ENCODE peak calls at places on chromosomes 11 and 22, in six cellular contexts. B, E, K, N, O and T are unnamed samples.

GRCh38 chr11:35617687-35618496 is at the start of gene FJX1:
- DNase-seq in N (peak), E (peak), K (no peak), B (peak), O (peak), T (peak)

GRCh38 chr11:830295-831131 is 2.2 kb upstream of the CD151 start:
- DNase-seq in N (peak), K (no peak), E (peak), B (no peak), O (peak), T (no peak)

GRCh38 chr11:7548659-7549283 is 35.0 kb downstream of the PPFIBP2 start:
- DNase-seq in E (no peak), B (no peak), K (no peak), O (no peak), N (no peak), T (no peak)

GRCh38 chr11:19742595-19743292 is 30.1 kb downstream of the NAV2 start:
- DNase-seq in N (peak), K (peak), B (peak), O (peak), E (peak), T (peak)

GRCh38 chr11:126833020-126833419 is 167.6 kb downstream of the KIRREL3 start:
- DNase-seq in O (no peak), N (no peak), K (no peak), B (no peak), E (no peak), T (no peak)

GRCh38 chr11:13644997-13645667 is 23.3 kb upstream of the FAR1 start:
- DNase-seq in K (no peak), E (no peak), O (no peak), B (no peak), N (no peak), T (no peak)

GRCh38 chr11:11263238-11264030 is 89.6 kb downstream of the CSNK2A3 start:
- DNase-seq in B (no peak), N (no peak), K (no peak), E (no peak), O (no peak), T (no peak)

GRCh38 chr22:37566903-37567798 is 6.9 kb downstream of the CDC42EP1 start:
- DNase-seq in O (peak), B (no peak), N (peak), K (peak), E (peak), T (no peak)

GRCh38 chr22:42976131-42976530 is 38.8 kb downstream of the PACSIN2 start:
- DNase-seq in E (no peak), B (no peak), O (no peak), K (no peak), N (no peak), T (no peak)

GRCh38 chr11:117820071-117820470 is 4.5 kb downstream of the FXYD2 start:
- DNase-seq in E (no peak), K (no peak), O (no peak), N (no peak), B (no peak), T (no peak)

GRCh38 chr11:110513521-110514450 is 84.0 kb downstream of the FDX1 start:
- DNase-seq in E (no peak), K (no peak), B (no peak), O (no peak), N (no peak), T (no peak)

GRCh38 chr22:40010752-40011145 is 16.0 kb downstream of the FAM83F start:
- DNase-seq in E (no peak), O (no peak), N (no peak), K (no peak), B (no peak), T (no peak)

GRCh38 chr11:103170865-103171264 is 61.6 kb downstream of the DYNC2H1 start:
- DNase-seq in B (peak), N (no peak), O (no peak), K (no peak), E (no peak), T (no peak)

GRCh38 chr22:22619765-22620414 is 24.5 kb upstream of the GGTLC2 start:
- DNase-seq in B (no peak), N (no peak), O (no peak), K (no peak), E (no peak), T (no peak)

GRCh38 chr22:45642966-45643365 is 28.7 kb upstream of the ATXN10 start:
- DNase-seq in N (no peak), E (no peak), O (no peak), K (no peak), B (no peak), T (no peak)

GRCh38 chr11:116856423-116856822 is 19.0 kb upstream of the APOA1 start:
- DNase-seq in O (no peak), E (no peak), B (no peak), K (no peak), N (no peak), T (no peak)

GRCh38 chr22:48651036-48651890 is 1176.4 kb downstream of the BRD1 start:
- DNase-seq in K (no peak), O (no peak), N (no peak), E (no peak), B (no peak), T (no peak)

GRCh38 chr11:61082161-61082870 is 20.0 kb upstream of the CD5 start:
- DNase-seq in N (no peak), K (no peak), E (no peak), B (no peak), O (no peak), T (no peak)

GRCh38 chr11:124874571-124875255 is 9.5 kb downstream of the ROBO3 start:
- DNase-seq in B (no peak), O (no peak), E (no peak), N (no peak), K (no peak), T (no peak)

GRCh38 chr22:43837666-43838065 is 24.6 kb downstream of the SULT4A1 start:
- DNase-seq in N (no peak), B (no peak), E (no peak), K (no peak), O (no peak), T (no peak)

GRCh38 chr11:83303358-83303757 is 17.2 kb upstream of the CCDC90B start:
- DNase-seq in N (no peak), B (no peak), E (no peak), O (no peak), K (no peak), T (no peak)

GRCh38 chr22:48426466-48427380 is 1401.0 kb downstream of the BRD1 start:
- DNase-seq in B (no peak), K (no peak), O (no peak), E (no peak), N (no peak), T (no peak)

GRCh38 chr11:15318814-15319213 is 204.1 kb downstream of the INSC start:
- DNase-seq in B (no peak), E (no peak), N (no peak), K (no peak), O (no peak), T (no peak)

GRCh38 chr11:94885133-94885532 is 88.2 kb downstream of the CWC15 start:
- DNase-seq in B (no peak), O (no peak), E (no peak), K (no peak), N (peak), T (no peak)

GRCh38 chr11:46120711-46121327 is 435 bp downstream of the PHF21A start:
- DNase-seq in N (peak), K (no peak), O (peak), B (peak), E (peak), T (peak)

GRCh38 chr11:109853156-109853776 is 239.9 kb upstream of the ZC3H12C start:
- DNase-seq in E (no peak), K (no peak), N (no peak), B (peak), O (no peak), T (no peak)

GRCh38 chr11:117171007-117171647 is 7.4 kb upstream of the SIDT2 start:
- DNase-seq in E (no peak), B (no peak), O (no peak), K (no peak), N (no peak), T (no peak)

GRCh38 chr11:1652026-1652425 is 22.5 kb downstream of the KRTAP5-5 start:
- DNase-seq in N (no peak), O (no peak), E (no peak), K (no peak), B (no peak), T (peak)

GRCh38 chr11:78158987-78159662 is 19.7 kb upstream of the ALG8 start:
- DNase-seq in E (no peak), K (no peak), O (no peak), B (no peak), N (no peak), T (no peak)

GRCh38 chr11:10076458-10077141 is 217.4 kb downstream of the SBF2 start:
- DNase-seq in K (no peak), E (peak), N (no peak), O (no peak), B (no peak), T (no peak)

GRCh38 chr22:22210375-22210774 is 34.2 kb upstream of the VPREB1 start:
- DNase-seq in E (no peak), N (no peak), B (peak), O (no peak), K (no peak), T (no peak)

DNA sequence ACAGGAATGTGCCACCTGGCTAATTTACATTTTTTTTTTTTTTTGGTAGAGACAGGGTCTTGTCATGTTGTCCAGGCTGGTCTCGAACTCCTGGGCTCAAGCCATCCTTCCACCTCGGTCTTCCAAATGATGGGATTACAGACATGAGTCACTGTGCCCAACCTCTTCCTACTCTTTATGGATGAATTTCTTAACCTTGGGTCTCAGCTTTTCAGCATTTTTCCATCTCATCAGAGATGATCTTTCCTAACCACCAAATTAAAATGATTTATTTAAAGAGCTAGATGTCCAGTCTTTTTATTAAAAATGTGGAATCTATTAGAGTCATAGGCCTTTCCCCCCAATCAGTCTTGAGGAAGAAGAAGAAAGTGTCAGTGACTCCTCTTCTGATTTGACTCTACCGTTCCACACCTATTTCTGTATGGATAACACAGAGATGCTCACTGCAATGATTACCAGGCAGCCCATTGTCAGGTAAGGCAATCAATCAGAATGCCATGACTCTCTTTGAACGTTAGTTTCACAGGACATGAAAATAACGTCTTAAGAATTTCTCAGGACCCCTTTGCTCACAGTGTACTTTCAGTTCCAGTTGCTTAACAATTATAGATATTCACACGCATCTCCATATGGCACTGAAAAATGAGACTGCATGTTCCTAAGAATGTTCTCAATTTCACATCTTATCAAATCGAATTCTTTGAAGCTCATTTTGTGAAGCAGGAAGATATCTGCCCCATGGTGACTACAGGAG is 51.0 kb downstream of the MIAT start:
- DNase-seq in N (no peak), O (no peak), K (no peak), B (no peak), E (no peak), T (no peak)
- H3K4me3 ChIP-seq in N (no peak), O (no peak), K (no peak), B (no peak), E (no peak), T (no peak)

GRCh38 chr22:23856721-23857605 is 712 bp upstream of the SLC2A11 start:
- DNase-seq in E (peak), K (no peak), O (peak), N (no peak), B (no peak), T (peak)
- TF ChIP-seq CTCF in E (peak), K (no peak), O (no peak), N (no peak), B (peak), T (no peak)

GRCh38 chr11:22669368-22669767 is 3.0 kb downstream of the GAS2 start:
- DNase-seq in E (no peak), K (no peak), B (no peak), O (no peak), N (no peak), T (no peak)

GRCh38 chr11:22666320-22666699 is at the start of gene GAS2:
- DNase-seq in N (no peak), E (peak), O (no peak), B (no peak), K (no peak), T (no peak)

GRCh38 chr11:22668005-22668796 is 1.8 kb downstream of the GAS2 start:
- DNase-seq in E (no peak), O (no peak), K (no peak), B (no peak), N (no peak), T (no peak)

GRCh38 chr11:22670803-22671202 is 4.4 kb downstream of the GAS2 start:
- DNase-seq in B (no peak), E (no peak), N (no peak), O (no peak), K (no peak), T (no peak)

GRCh38 chr11:22666700-22667439 is 459 bp downstream of the GAS2 start:
- DNase-seq in K (no peak), B (no peak), N (no peak), E (peak), O (no peak), T (no peak)
- H3K4me3 ChIP-seq in K (peak), B (peak), N (no peak), E (peak), O (peak), T (no peak)

DNA sequence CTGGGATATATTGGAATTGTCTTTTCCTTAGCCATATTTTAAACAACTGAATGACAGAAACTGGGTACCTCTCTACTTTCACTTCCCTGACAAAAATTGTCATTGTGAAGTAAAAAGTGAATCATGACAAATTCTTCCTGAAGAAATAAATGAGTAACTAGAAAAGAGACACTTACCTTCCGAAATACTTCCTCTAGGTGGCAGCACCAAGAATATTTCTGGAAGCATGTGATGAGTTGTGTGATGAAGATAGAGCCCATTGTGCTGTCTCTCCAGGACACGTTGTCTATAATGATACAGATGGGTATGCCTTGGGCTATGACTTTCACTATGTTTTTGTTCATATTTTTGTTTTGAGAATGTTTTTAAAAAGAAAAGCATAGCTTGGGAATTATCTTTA is 21.5 kb downstream of the CASP4 start:
- DNase-seq in B (no peak), E (peak), O (no peak), K (no peak), N (no peak), T (no peak)
- TF ChIP-seq CTCF in B (peak), E (peak), O (no peak), K (peak), N (peak), T (no peak)

DNA sequence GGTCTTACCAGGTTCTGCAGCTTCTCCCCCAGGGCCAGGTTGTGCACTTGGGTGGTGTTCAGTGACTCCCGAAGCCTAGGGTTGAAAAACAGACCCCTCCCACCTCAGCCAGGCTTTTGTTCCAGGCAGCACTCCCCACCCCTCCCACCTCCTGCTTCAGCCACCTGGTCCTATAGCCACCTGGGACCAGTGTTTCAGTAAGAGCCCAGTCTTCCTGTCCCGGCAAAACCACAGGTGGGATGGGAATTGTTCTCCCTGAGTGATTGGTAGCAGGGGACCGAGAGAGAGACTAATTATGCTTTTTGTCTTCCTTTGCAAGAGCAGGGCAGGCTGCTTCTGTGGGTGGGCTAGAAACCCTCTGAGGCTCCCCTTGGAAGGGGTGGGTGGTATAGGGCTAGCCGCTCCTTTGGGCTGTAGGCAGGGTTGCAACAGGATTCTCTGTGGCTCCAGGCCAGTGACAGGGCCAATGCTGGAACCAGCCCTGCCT is 8.5 kb upstream of the NAALADL1 start:
- DNase-seq in N (no peak), B (no peak), K (no peak), O (no peak), E (no peak), T (no peak)
- H3K4me3 ChIP-seq in N (no peak), B (no peak), K (no peak), O (no peak), E (no peak), T (no peak)

DNA sequence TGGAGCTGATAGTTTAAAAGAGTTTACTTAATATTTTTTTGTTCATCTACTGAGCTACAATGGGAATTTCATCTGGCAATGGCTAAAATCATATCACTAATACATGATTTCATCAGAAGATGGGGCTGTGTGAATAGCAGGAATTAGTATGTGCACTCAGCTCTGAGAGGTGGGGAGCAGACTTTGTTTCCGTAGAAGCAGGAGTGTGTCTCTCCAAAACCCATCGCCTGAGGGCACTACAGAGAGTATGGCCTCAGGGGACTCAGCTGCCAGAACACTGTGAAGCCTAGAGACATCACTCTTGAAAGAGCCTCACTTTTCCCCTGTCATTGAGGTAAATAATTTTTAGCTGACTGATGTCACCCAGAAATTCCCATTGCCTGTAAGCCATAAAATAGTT is 261.4 kb upstream of the ISX start:
- DNase-seq in N (no peak), B (no peak), E (no peak), O (no peak), K (no peak), T (no peak)
- TF ChIP-seq CTCF in N (no peak), B (no peak), E (no peak), O (no peak), K (no peak), T (no peak)

DNA sequence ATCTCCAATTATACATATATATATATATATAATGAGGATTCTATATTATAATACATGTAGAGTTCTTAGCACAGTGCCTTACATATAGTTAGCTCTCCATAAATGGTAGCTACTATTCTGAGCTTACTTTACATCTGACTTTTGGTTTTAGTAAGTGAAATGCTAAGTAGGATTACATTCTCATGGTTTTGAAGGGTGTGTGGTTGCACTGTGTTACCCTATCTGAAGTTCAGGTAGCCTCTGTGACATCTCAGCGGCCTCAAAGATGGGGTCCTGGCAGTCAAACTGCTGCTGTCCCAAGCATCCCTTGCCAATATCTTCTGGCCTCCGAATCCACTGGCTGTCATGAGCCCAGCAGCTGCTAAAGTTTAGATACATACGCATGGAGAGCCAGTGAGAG is 34.8 kb downstream of the UBASH3B start:
- DNase-seq in K (no peak), N (no peak), E (no peak), O (no peak), B (no peak), T (no peak)
- H3K4me3 ChIP-seq in K (no peak), N (no peak), E (peak), O (no peak), B (no peak), T (no peak)

DNA sequence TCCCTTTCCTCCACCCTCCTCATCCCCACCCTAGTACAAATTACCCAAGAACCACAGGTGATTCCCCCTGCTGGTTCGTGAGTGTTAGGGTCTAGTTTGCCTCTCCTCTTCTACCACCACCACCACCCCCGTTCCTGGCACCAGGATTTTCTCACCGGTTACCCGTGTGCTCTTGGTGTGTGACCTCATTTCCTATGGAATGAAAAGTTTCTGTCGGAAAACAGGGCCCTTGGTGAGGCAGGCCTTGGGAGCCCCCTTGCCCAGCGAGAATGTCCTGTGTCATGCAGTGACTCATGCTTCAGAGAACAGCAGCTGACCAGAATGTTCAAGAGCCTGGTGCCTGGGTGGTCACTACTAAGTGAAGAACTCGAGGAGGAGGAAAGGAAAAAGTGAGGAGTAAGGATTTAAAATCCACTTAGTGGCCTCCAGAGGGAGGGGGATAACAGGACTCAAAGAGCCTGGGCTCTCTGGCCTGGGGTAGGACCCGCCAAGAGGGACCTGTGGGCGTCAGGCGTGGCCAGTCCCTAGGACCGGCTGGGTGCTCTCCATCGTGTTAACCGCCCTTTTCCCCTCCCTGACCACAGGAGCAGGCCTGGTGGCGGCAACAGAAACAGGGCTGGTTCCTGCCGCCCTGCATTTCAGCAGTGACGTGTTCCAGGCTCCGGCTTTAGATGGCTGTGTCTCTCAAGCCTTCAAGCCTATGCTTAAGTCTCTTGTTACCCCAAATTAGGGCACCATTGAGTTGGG is 30.2 kb downstream of the C22orf31 start:
- DNase-seq in E (peak), O (peak), B (peak), K (peak), N (peak), T (peak)
- TF ChIP-seq CTCF in E (no peak), O (no peak), B (peak), K (no peak), N (no peak), T (no peak)